ENCODE peak calls at places on chromosome 10, in eight cellular contexts. Q is BJ, O is BE2C, K is fibroblast of pulmonary artery, S is psoas muscle, M is left ventricle myocardium inferior, D is upper lobe of right lung, X is GM23338. Z is an unnamed sample.

GRCh38 chr10:28186887-28187578 is 115.8 kb downstream of the MPP7 start:
- DNase-seq in Q (no peak), O (no peak), K (no peak), S (no peak), M (no peak), D (no peak), X (no peak), Z (no peak)

GRCh38 chr10:90125966-90126600 is 424.7 kb downstream of the KIF20B start:
- DNase-seq in Q (no peak), O (no peak), K (peak), S (no peak), M (no peak), D (no peak), X (no peak), Z (no peak)

GRCh38 chr10:111836586-111836985 is 347.0 kb downstream of the GPAM start:
- DNase-seq in Q (no peak), O (no peak), K (no peak), S (no peak), M (no peak), D (no peak), X (no peak), Z (no peak)

GRCh38 chr10:124671486-124672075 is 72.6 kb downstream of the FAM53B start:
- DNase-seq in Q (no peak), O (peak), K (peak), S (peak), M (peak), D (no peak), X (peak), Z (peak)

GRCh38 chr10:15112657-15113056 is 15.5 kb downstream of the RPP38 start:
- DNase-seq in Q (no peak), O (no peak), K (no peak), S (no peak), M (no peak), D (no peak), X (peak), Z (peak)

GRCh38 chr10:101545898-101546297 is 42.2 kb downstream of the POLL start:
- DNase-seq in Q (no peak), O (peak), K (no peak), S (no peak), M (no peak), D (no peak), X (no peak), Z (no peak)

GRCh38 chr10:8275911-8276310 is 221.4 kb downstream of the GATA3 start:
- DNase-seq in Q (no peak), O (no peak), K (no peak), S (no peak), M (no peak), D (no peak), X (no peak), Z (no peak)

GRCh38 chr10:72567884-72568283 is 58.0 kb downstream of the MICU1 start:
- DNase-seq in Q (no peak), O (no peak), K (peak), S (no peak), M (no peak), D (no peak), X (peak), Z (no peak)

GRCh38 chr10:107687702-107688101 is 523.2 kb upstream of the SORCS1 start:
- DNase-seq in Q (no peak), O (no peak), K (no peak), S (no peak), M (no peak), D (no peak), X (no peak), Z (no peak)

GRCh38 chr10:124030711-124031110 is 62.7 kb downstream of the CHST15 start:
- DNase-seq in Q (no peak), O (no peak), K (no peak), S (no peak), M (no peak), D (peak), X (no peak), Z (no peak)

GRCh38 chr10:78381072-78381471 is 347.4 kb downstream of the RPS24 start:
- DNase-seq in Q (no peak), O (no peak), K (no peak), S (no peak), M (no peak), D (no peak), X (peak), Z (peak)

DNA sequence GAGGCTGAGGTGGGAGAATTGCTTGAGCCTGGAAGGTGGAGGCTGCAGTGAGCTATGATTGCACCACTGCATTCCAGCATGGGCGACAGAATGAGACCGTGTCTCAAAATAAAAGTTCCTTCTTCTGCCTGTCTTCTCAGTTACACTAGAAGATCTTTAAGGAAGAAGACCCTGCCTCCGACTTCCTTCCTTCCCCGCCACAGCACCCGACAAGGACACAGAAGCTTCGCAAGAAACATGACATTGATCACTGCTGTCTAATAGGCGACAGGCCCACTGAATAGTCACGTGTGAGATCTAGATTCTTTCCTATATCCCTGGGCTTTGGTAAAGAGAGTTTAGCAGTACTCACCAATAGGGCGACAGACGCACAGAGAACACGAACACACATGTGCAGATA is 118.2 kb downstream of the PRPF18 start:
- DNase-seq in Q (no peak), O (no peak), K (no peak), S (no peak), M (no peak), D (no peak), X (no peak), Z (no peak)
- H3K4me3 ChIP-seq in Q (no peak), O (no peak), K (peak), S (no peak), M (peak), D (peak), X (no peak), Z (no peak)

DNA sequence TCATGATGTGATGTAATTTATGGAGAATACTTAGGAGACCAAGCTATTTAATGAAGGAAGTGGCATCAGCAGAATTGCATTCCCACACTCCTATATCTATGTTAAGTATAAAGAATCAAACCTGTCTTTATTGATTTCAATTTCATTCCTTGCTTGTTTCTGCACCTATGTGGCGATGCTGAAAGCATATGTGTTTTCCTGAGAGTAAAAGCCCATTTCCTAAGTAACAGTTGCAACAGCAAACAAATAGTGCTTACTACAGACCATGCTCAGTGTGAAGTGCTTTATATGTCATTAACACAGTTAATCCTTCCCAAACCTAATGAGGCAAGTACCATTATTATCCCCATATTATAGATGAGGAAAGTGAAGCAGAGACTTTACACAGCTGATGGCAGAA is 552.1 kb downstream of the PARD3 start:
- DNase-seq in Q (no peak), O (no peak), K (peak), S (no peak), M (no peak), D (no peak), X (peak), Z (no peak)
- TF ChIP-seq CTCF in Q (peak), O (no peak), K (peak), S (no peak), M (no peak), D (no peak), X (peak), Z (peak)

GRCh38 chr10:70981936-70982335 is 93.6 kb upstream of the PCBD1 start:
- DNase-seq in Q (no peak), O (no peak), K (no peak), S (no peak), M (no peak), D (no peak), X (no peak), Z (no peak)

GRCh38 chr10:70981171-70981836 is 92.9 kb upstream of the PCBD1 start:
- DNase-seq in Q (no peak), O (no peak), K (no peak), S (no peak), M (no peak), D (peak), X (no peak), Z (no peak)

GRCh38 chr10:70982443-70982842 is 94.1 kb upstream of the PCBD1 start:
- DNase-seq in Q (no peak), O (no peak), K (no peak), S (no peak), M (no peak), D (no peak), X (no peak), Z (no peak)

GRCh38 chr10:70978816-70979215 is 90.5 kb upstream of the PCBD1 start:
- DNase-seq in Q (no peak), O (no peak), K (no peak), S (no peak), M (no peak), D (peak), X (no peak), Z (no peak)

DNA sequence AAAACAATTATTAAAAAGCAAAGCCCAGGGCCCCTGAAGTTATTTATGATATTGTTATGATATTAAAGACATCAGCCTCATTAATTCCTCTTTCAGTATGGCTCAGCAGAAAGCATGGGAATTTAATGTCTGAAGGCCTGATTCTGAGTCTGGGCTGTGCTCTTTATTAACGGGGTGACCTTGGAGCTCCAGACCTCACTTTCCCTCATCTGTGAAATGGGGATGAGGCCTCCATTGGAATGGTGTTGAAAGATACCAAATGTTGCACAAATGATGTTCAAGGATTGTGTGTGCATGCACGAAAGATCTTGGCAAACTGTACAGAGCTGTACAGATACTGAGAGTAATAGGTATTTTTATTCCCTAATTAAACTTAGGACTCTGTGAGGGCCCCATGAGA is 92.3 kb upstream of the PCBD1 start:
- DNase-seq in Q (no peak), O (no peak), K (no peak), S (no peak), M (no peak), D (no peak), X (no peak), Z (no peak)
- H3K4me3 ChIP-seq in Q (no peak), O (no peak), K (no peak), S (no peak), M (no peak), D (no peak), X (no peak), Z (no peak)

GRCh38 chr10:92517034-92517655 is 56.7 kb downstream of the IDE start:
- DNase-seq in Q (peak), O (peak), K (peak), S (no peak), M (no peak), D (no peak), X (peak), Z (peak)
- TF ChIP-seq CTCF in Q (peak), O (peak), K (peak), S (peak), M (peak), D (peak), X (peak), Z (peak)

DNA sequence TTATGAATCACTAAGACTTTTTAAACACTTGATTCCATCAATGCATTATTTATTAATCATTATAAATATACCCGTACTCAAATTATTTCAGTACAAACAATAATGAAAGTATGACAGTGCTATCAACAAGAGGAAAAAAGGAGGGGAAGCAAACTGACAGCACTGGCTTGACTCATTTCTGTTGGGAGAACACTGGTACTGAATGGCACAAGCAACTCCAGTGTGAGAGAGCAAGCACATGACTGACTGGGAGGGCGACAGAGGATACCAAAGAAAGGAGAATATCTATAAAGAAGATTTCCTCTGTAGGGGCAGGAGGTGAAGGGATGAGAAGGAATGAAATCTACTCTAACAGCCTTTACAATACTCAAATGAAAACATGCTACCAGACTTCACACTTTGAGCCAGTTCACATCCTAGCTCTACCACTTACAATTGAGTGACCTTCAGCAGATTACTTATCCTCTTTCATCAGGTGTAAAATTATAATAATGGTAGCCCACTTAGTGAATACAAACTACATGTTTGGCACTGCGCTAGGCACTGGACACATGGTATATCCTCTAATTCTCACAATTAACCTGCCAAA is 1.5 kb downstream of the USP54 start:
- DNase-seq in Q (no peak), O (no peak), K (peak), S (no peak), M (no peak), D (no peak), X (no peak), Z (peak)
- H3K4me3 ChIP-seq in Q (no peak), O (no peak), K (no peak), S (no peak), M (no peak), D (no peak), X (no peak), Z (peak)

Z was measured in endodermal cell.